ENCODE peak calls at places on chromosomes 12 and 14, in seven cellular contexts. P is dorsolateral prefrontal cortex, S is GM12878, O is vagina, F is left ventricle myocardium inferior, Y is colonic mucosa, D is PC-9. X is an unnamed sample.

GRCh38 chr14:22052795-22053194 is 379.2 kb upstream of the OR4E1 start:
- DNase-seq in P (no peak), S (no peak), O (no peak), F (no peak), Y (no peak), D (no peak), X (no peak)

GRCh38 chr12:123431951-123432886 is 4.3 kb downstream of the RILPL2 start:
- DNase-seq in P (no peak), S (no peak), O (no peak), F (no peak), Y (no peak), D (no peak), X (peak)

GRCh38 chr14:22003471-22003870 is 329.9 kb upstream of the OR4E1 start:
- DNase-seq in P (no peak), S (no peak), O (no peak), F (no peak), Y (no peak), D (no peak), X (no peak)

GRCh38 chr14:88791629-88792571 is 853 bp downstream of the EML5 start:
- DNase-seq in P (peak), S (no peak), O (no peak), F (no peak), Y (peak), D (no peak), X (peak)

GRCh38 chr14:105917933-105918436 is 391.6 kb downstream of the TMEM121 start:
- DNase-seq in P (no peak), S (no peak), O (no peak), F (peak), Y (no peak), D (no peak), X (peak)

GRCh38 chr12:3510597-3510996 is 19.6 kb downstream of the PRMT8 start:
- DNase-seq in P (no peak), S (no peak), O (peak), F (no peak), Y (no peak), D (no peak), X (no peak)

GRCh38 chr14:102086346-102086971 is 385 bp downstream of the HSP90AA1 start:
- DNase-seq in P (peak), S (no peak), O (no peak), F (peak), Y (peak), D (no peak), X (peak)

GRCh38 chr12:81257952-81258551 is 180.2 kb downstream of the ACSS3 start:
- DNase-seq in P (no peak), S (no peak), O (no peak), F (no peak), Y (no peak), D (peak), X (no peak)

GRCh38 chr12:24222968-24223367 is 273.5 kb upstream of the SOX5 start:
- DNase-seq in P (no peak), S (no peak), O (no peak), F (no peak), Y (no peak), D (no peak), X (no peak)

GRCh38 chr12:116153096-116153495 is 124.4 kb downstream of the MED13L start:
- DNase-seq in P (no peak), S (no peak), O (no peak), F (no peak), Y (no peak), D (no peak), X (no peak)

GRCh38 chr12:123914726-123915345 is 57.8 kb downstream of the CCDC92 start:
- DNase-seq in P (no peak), S (no peak), O (no peak), F (no peak), Y (no peak), D (no peak), X (no peak)

GRCh38 chr14:51487848-51488247 is 163.9 kb upstream of the FRMD6 start:
- DNase-seq in P (no peak), S (no peak), O (no peak), F (no peak), Y (no peak), D (no peak), X (no peak)

GRCh38 chr14:26157517-26157916 is 440.3 kb downstream of the NOVA1 start:
- DNase-seq in P (no peak), S (no peak), O (no peak), F (no peak), Y (no peak), D (no peak), X (no peak)

GRCh38 chr14:23468704-23469126 is 788 bp upstream of the NGDN start:
- DNase-seq in P (no peak), S (no peak), O (no peak), F (no peak), Y (no peak), D (no peak), X (no peak)

GRCh38 chr12:6326316-6326959 is 15.4 kb downstream of the TNFRSF1A start:
- DNase-seq in P (no peak), S (no peak), O (no peak), F (peak), Y (no peak), D (no peak), X (no peak)

GRCh38 chr12:52211716-52212585 is 20.1 kb upstream of the KRT80 start:
- DNase-seq in P (no peak), S (no peak), O (no peak), F (peak), Y (no peak), D (no peak), X (peak)

GRCh38 chr14:55746533-55746932 is 166.5 kb downstream of the KTN1 start:
- DNase-seq in P (no peak), S (no peak), O (no peak), F (no peak), Y (no peak), D (no peak), X (no peak)

GRCh38 chr12:116916714-116917114 is 6.0 kb downstream of the FBXW8 start:
- DNase-seq in P (no peak), S (peak), O (no peak), F (no peak), Y (peak), D (peak), X (no peak)

GRCh38 chr12:81221681-81222080 is 143.8 kb downstream of the ACSS3 start:
- DNase-seq in P (no peak), S (no peak), O (no peak), F (no peak), Y (no peak), D (no peak), X (no peak)

GRCh38 chr12:23771230-23771949 is 178.1 kb downstream of the SOX5 start:
- DNase-seq in P (peak), S (no peak), O (no peak), F (peak), Y (no peak), D (no peak), X (no peak)

GRCh38 chr14:51963164-51963733 is 26.1 kb upstream of the RTRAF start:
- DNase-seq in P (no peak), S (no peak), O (no peak), F (no peak), Y (no peak), D (no peak), X (no peak)

GRCh38 chr14:79293482-79293881 is 917.8 kb downstream of the DIO2 start:
- DNase-seq in P (peak), S (no peak), O (no peak), F (no peak), Y (no peak), D (no peak), X (no peak)

DNA sequence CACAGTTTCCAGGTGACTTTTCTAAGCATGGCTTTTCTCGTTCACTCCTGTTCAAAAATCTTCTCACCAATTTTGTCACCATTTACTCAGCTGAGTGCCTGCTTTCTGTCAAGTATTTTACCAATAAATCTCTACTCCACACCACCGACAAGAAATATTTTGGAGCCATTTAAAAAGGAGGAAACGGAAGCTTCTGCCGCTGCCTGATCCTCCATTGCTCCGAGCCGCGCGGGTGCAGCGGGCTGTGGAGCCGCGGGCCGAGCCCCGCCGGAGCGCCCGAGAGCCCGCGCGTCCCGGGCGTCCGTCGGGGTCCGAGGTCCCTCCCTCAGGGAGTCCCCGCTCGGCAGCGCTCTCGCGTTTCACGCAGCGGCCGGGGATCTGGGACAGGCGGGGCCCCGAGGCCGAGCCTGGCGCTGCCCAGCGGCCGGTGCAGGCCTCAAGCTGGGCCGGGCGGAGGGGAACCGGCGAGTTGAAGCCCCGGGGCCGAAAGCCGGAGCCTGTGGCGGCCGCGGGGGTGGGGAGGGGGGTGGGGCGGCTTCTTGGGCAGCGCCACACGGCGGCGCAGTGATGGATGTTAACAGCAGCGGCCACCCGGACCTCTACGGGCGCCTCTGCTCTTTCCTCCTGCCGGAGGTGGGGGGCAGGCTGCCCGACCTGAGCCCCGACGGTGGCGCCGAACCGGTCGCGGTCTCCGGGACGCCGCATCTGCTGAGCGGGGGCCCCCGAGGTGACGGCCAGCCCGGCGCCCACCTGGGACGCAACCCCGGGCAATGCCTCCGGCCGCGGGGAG is 1.1 kb upstream of the HEBP1 start:
- DNase-seq in P (peak), S (no peak), O (no peak), F (peak), Y (peak), D (peak), X (peak)
- TF ChIP-seq CTCF in P (peak), S (peak), O (peak), F (peak), Y (peak), D (peak), X (peak)

DNA sequence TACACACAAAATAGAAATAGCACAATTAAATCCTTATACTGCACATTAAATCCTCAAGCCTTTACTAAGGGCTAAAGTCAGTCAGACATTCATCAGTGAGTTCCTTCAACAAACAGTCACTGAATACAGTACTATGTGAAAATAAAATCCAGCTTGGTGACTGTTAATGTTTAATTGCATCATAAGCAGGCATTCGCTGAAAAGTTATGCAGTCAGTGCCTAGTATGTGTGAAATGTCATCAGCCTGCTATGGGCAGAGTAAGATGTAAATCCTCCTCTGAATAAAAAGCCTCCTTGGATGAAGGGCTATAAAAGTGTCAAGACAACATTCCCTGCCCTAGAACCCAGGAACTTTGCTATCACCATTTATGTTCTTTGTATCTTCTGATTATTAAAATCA is 116.4 kb downstream of the PRICKLE1 start:
- DNase-seq in P (no peak), S (no peak), O (no peak), F (no peak), Y (no peak), D (peak), X (no peak)
- H3K27ac ChIP-seq in P (no peak), S (no peak), O (no peak), F (peak), Y (no peak), D (peak), X (no peak)

DNA sequence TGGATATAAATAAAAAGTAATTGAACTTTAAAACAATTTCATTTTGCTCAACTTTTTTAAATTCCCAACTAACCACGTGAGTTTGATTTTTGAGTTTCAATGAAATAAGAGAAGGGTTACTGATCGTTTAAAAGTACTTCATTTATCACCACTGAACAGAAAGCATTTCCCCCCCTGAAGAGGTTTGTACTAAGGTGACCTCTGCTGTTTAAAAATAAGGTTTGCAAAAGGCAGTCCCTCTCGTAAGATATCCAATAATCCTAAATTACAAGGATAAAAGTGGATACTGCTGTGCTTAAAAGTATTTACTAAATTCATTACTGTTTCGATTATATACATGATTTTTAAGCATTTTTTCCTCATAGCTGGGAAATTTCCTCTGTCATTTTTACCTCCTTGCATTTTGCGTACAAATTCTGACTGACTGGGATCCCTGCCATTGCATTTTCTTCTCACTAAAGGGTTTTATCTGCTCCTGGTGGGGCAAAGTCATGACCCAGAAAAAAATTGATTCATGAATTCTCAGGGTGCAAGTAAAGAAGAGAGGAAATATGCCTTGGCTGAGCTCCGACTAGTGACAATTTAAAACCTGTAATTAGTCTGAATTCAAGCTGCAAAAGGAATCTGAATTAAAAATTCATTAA is 463.8 kb downstream of the PRKD1 start:
- DNase-seq in P (no peak), S (no peak), O (no peak), F (no peak), Y (no peak), D (no peak), X (no peak)
- TF ChIP-seq CTCF in P (peak), S (no peak), O (no peak), F (no peak), Y (no peak), D (no peak), X (no peak)

GRCh38 chr14:103519043-103519836 is 3.4 kb downstream of the CKB start:
- DNase-seq in P (no peak), S (no peak), O (no peak), F (peak), Y (no peak), D (no peak), X (no peak)
- H3K27ac ChIP-seq in P (peak), S (no peak), O (peak), F (peak), Y (no peak), D (no peak), X (no peak)